ENCODE peak calls at places on chromosomes 12 and 14, in four cellular contexts. L is suprapubic skin, H is GM10248, Q is lower lobe of right lung. O is an unnamed sample.

GRCh38 chr12:104805186-104805585 is 152.9 kb downstream of the SLC41A2 start:
- DNase-seq in L (no peak), H (no peak), Q (no peak), O (no peak)

GRCh38 chr12:105961821-105962671 is 176.7 kb downstream of the NUAK1 start:
- DNase-seq in L (no peak), H (no peak), Q (no peak), O (no peak)

GRCh38 chr12:95216704-95217376 is 427 bp downstream of the FGD6 start:
- DNase-seq in L (no peak), H (no peak), Q (no peak), O (no peak)

GRCh38 chr14:34460841-34461240 is 1.2 kb downstream of the SPTSSA start:
- DNase-seq in L (no peak), H (no peak), Q (no peak), O (no peak)

GRCh38 chr12:70540996-70541395 is 96.2 kb downstream of the PTPRB start:
- DNase-seq in L (no peak), H (no peak), Q (no peak), O (no peak)

GRCh38 chr14:89767861-89768268 is 186.7 kb downstream of the EFCAB11 start:
- DNase-seq in L (no peak), H (peak; percentile 53), Q (no peak), O (no peak)

GRCh38 chr14:23567186-23568020 is at the start of gene AP1G2:
- DNase-seq in L (peak; percentile 94), H (peak; percentile 92), Q (peak; percentile 94), O (peak; percentile 92)

GRCh38 chr14:104368751-104369100 is 210.8 kb upstream of the C14orf180 start:
- DNase-seq in L (no peak), H (no peak), Q (peak; percentile 30), O (peak; percentile 69)

GRCh38 chr12:11651785-11652184 is 2.3 kb downstream of the ETV6 start:
- DNase-seq in L (no peak), H (no peak), Q (no peak), O (no peak)

GRCh38 chr12:11651377-11651776 is 1.9 kb downstream of the ETV6 start:
- DNase-seq in L (no peak), H (no peak), Q (no peak), O (no peak)

GRCh38 chr12:11649413-11650278 is at the start of gene ETV6:
- DNase-seq in L (peak; percentile 73), H (peak; percentile 86), Q (peak; percentile 77), O (no peak)

GRCh38 chr12:11650279-11650696 is 814 bp downstream of the ETV6 start:
- DNase-seq in L (no peak), H (no peak), Q (no peak), O (no peak)

DNA sequence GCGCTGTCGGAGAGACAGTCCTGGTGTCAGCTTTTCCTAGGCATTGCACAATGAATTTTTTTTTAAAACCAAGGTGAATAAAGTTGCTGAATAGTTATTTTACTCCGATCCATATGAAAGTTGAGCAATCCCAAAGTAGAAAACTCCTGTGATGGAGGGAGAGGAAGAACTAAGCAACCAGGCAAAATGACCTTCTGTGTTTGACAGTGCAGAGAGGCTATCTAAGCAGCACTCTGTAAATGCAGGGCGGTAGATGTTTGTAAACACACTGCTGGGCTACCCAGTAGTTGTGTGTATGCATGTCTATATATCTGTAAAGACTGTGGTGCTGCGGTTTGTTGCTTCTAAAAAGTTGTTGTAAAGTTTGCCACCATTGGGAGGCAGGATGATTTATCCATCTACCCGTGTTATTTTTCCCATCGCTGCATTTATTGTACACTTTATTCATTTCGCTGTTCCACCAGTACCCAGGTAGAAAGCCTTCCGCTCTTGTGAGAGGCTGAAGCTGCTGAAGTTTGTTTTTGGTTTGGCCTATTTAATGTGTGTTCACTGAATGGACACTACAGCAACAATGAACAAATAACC is 1.3 kb downstream of the ETV6 start:
- DNase-seq in L (no peak), H (no peak), Q (no peak), O (no peak)
- TF ChIP-seq CTCF in L (no peak), H (no peak), Q (no peak), O (peak; percentile 73)

DNA sequence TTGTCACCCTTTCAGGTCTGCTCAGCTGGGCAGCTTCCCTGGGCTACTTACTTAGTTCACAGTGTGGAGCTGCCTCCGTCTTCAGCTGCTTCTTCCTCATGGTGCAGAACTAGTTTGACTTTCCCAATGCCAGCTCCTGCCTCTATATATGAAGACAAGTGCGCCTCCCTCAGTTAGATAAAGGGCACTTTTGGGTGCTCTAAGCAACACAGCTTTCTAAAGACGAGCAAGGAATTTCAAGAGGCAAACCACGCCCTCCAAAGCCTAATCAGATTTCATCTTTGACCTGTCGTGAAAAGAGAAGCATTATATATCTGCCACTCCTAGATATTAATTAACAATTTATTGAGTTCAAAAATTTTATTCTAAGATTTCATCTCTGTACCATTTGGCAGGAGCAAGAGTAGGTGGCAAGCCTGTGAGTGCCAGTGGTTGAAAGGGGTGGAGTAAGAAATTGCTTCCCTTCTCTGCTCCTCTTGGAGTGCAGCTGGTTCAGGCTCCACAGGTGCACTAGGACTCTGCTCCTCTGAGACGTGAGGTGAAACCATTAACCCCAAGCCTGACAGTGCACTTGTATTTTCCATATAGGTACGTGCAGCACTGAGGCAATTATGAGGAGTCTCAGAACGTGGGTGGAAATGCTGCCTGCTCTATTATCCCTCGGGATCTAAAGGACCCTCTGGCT is 2.1 kb upstream of the SLC11A2 start:
- DNase-seq in L (no peak), H (no peak), Q (no peak), O (no peak)
- TF ChIP-seq CTCF in L (peak; percentile 30), H (peak; percentile 56), Q (peak; percentile 43), O (peak; percentile 68)

DNA sequence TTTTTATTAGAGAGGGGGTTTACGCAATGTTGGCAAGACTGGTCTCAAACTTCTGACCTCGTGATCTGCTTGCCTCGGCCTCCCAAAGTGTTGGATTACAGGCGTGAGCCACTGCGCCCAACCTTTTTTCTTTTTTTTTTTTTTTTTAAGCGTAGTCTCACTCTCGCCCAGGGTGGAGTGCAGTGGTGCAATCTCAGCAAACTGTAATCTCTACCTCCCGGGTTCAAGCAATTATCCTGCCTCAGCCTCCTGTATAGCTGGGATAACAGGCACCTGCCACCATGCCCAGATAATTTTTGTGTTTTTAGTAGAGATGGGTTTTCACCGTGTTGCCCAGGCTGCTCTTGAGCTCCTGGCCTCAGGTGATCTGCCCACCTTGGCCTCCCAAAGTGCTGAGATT is 8.8 kb upstream of the HECTD1 start:
- DNase-seq in L (no peak), H (no peak), Q (no peak), O (no peak)
- TF ChIP-seq CTCF in L (no peak), H (no peak), Q (no peak), O (no peak)

DNA sequence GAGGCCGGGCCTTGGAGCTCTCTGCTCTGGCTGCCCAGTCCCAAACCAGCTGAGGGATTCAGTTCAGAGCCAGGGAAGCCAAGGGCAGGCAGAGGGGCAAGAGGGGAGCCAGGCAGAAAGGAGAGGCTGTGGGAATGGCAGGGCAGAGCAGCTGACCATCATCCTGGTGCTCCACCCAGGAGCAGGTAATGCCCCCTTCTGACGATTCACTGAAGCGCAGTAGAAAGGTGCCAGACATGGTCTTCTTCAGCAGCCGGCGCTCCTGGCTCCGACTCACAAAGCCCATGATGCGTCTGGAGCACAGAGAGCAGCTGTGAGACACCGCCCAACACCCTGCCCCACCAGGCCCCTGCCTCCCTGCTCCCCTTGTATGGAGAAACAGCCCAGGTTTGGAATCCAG is 8.0 kb downstream of the IL23A start:
- DNase-seq in L (no peak), H (no peak), Q (no peak), O (no peak)
- TF ChIP-seq CTCF in L (no peak), H (no peak), Q (no peak), O (peak; percentile 29)

GRCh38 chr14:35819591-35820540 is 6.3 kb upstream of the BRMS1L start:
- DNase-seq in L (no peak), H (no peak), Q (no peak), O (no peak)

GRCh38 chr14:35814371-35815005 is 5.4 kb upstream of the RALGAPA1 start:
- DNase-seq in L (no peak), H (peak; percentile 50), Q (no peak), O (no peak)

GRCh38 chr14:35821546-35822411 is 4.4 kb upstream of the BRMS1L start:
- DNase-seq in L (no peak), H (peak; percentile 17), Q (no peak), O (no peak)

GRCh38 chr14:35822501-35822900 is 3.6 kb upstream of the BRMS1L start:
- DNase-seq in L (no peak), H (no peak), Q (no peak), O (no peak)

DNA sequence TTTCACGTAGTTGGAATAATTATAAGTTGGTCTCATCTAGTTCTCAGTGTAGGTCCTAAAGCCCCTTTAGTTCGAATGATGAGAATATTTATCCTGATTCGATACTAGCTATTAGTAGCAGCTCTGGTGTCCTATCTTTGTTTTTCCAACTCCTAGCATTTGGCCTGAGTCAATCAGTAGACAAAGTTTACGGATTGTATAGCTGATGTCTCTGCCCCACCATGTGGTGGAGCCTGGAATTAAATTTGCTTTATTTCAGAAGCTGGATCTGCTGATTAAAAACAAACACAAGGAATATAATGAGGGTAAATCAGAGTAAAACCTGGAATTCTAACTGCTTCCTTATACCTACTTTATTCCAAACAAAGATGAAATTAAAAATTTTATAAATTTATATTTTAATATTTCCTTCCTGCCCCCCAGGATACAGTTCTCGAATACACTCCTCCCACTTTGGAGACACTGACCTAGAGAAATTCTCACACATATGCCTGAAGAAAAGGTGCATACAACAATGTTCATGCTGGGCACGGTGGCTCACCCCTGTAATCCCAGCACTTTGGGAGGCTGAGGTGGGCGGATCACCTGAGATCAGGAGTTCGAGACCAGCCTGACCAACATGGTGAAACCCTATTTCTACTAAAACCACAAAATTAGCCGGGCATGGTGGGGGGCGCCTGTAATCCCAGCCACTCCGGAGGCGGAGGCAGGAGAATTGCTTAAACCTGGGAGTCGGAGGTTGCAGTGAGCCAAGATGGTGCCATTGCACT is 7.6 kb upstream of the BRMS1L start:
- DNase-seq in L (no peak), H (peak; percentile 28), Q (no peak), O (no peak)
- TF ChIP-seq CTCF in L (peak; percentile 46), H (peak; percentile 47), Q (peak; percentile 56), O (peak; percentile 85)

GRCh38 chr12:6204533-6205143 is 4.4 kb downstream of the CD9 start:
- DNase-seq in L (no peak), H (no peak), Q (no peak), O (no peak)
- TF ChIP-seq CTCF in L (no peak), H (no peak), Q (peak; percentile 7), O (peak; percentile 17)

GRCh38 chr12:121829250-121829918 is 25.6 kb downstream of the SETD1B start:
- DNase-seq in L (no peak), H (no peak), Q (no peak), O (no peak)
- TF ChIP-seq CTCF in L (no peak), H (no peak), Q (no peak), O (no peak)